ENCODE peak calls at places on chromosome 6, in four cellular contexts. One of them, this sample, is unnamed.

GRCh38 chr6:139262519-139263300 is 29.1 kb downstream of the TXLNB start:
- DNase-seq in HL-60: no peak
- DNase-seq in GM12878: no peak
- DNase-seq in K562: no peak
- DNase-seq in this sample: no peak

GRCh38 chr6:107323133-107323785 is 136.1 kb downstream of the PDSS2 start:
- DNase-seq in GM12878: no peak
- DNase-seq in K562: no peak
- DNase-seq in HL-60: no peak
- DNase-seq in this sample: no peak

GRCh38 chr6:150191809-150192208 is 49.0 kb downstream of the PPP1R14C start:
- DNase-seq in K562: no peak
- DNase-seq in GM12878: no peak
- DNase-seq in HL-60: no peak
- DNase-seq in this sample: no peak

GRCh38 chr6:142845624-142846458 is 99.1 kb downstream of the HIVEP2 start:
- DNase-seq in HL-60: no peak
- DNase-seq in GM12878: no peak
- DNase-seq in K562: no peak
- DNase-seq in this sample: no peak

GRCh38 chr6:10413850-10414765 is 766 bp downstream of the TFAP2A start:
- DNase-seq in K562: no peak
- DNase-seq in GM12878: no peak
- DNase-seq in HL-60: no peak
- DNase-seq in this sample: no peak

GRCh38 chr6:168133186-168133585 is 54.2 kb upstream of the FRMD1 start:
- DNase-seq in K562: no peak
- DNase-seq in HL-60: no peak
- DNase-seq in GM12878: no peak
- DNase-seq in this sample: no peak

GRCh38 chr6:167697316-167697715 is 129.4 kb upstream of the AFDN start:
- DNase-seq in GM12878: no peak
- DNase-seq in K562: no peak
- DNase-seq in HL-60: no peak
- DNase-seq in this sample: no peak

GRCh38 chr6:132669690-132670291 is 10.8 kb upstream of the TAAR1 start:
- DNase-seq in HL-60: peak; percentile 1
- DNase-seq in GM12878: no peak
- DNase-seq in K562: peak; percentile 10
- DNase-seq in this sample: no peak

GRCh38 chr6:72969666-72970065 is 255.6 kb downstream of the KHDC1L start:
- DNase-seq in K562: no peak
- DNase-seq in HL-60: no peak
- DNase-seq in GM12878: no peak
- DNase-seq in this sample: no peak

GRCh38 chr6:119643866-119644265 is 294.3 kb upstream of the MAN1A1 start:
- DNase-seq in GM12878: no peak
- DNase-seq in HL-60: no peak
- DNase-seq in K562: no peak
- DNase-seq in this sample: no peak

GRCh38 chr6:111759836-111760785 is 113.1 kb downstream of the FYN start:
- DNase-seq in GM12878: no peak
- DNase-seq in K562: no peak
- DNase-seq in HL-60: no peak
- DNase-seq in this sample: no peak

GRCh38 chr6:4185419-4185818 is 50.0 kb upstream of the ECI2 start:
- DNase-seq in HL-60: no peak
- DNase-seq in K562: no peak
- DNase-seq in GM12878: no peak
- DNase-seq in this sample: no peak

GRCh38 chr6:170178561-170179477 is 112.1 kb downstream of the DLL1 start:
- DNase-seq in GM12878: no peak
- DNase-seq in K562: no peak
- DNase-seq in HL-60: no peak
- DNase-seq in this sample: no peak

GRCh38 chr6:118869350-118869749 is 24.6 kb upstream of the ASF1A start:
- DNase-seq in GM12878: no peak
- DNase-seq in HL-60: no peak
- DNase-seq in K562: no peak
- DNase-seq in this sample: no peak

GRCh38 chr6:18168264-18168663 is 13.0 kb downstream of the KDM1B start:
- DNase-seq in GM12878: no peak
- DNase-seq in K562: no peak
- DNase-seq in HL-60: no peak
- DNase-seq in this sample: no peak

GRCh38 chr6:116221067-116221466 is 32.8 kb downstream of the TSPYL4 start:
- DNase-seq in GM12878: no peak
- DNase-seq in K562: no peak
- DNase-seq in HL-60: no peak
- DNase-seq in this sample: no peak

GRCh38 chr6:151440930-151441329 is 11.0 kb downstream of the RMND1 start:
- DNase-seq in HL-60: no peak
- DNase-seq in GM12878: no peak
- DNase-seq in K562: no peak
- DNase-seq in this sample: no peak

GRCh38 chr6:72533601-72534000 is 88.3 kb upstream of the KCNQ5 start:
- DNase-seq in GM12878: no peak
- DNase-seq in K562: no peak
- DNase-seq in HL-60: no peak
- DNase-seq in this sample: no peak

GRCh38 chr6:113930183-113930582 is 40.8 kb downstream of the HDAC2 start:
- DNase-seq in GM12878: no peak
- DNase-seq in K562: no peak
- DNase-seq in HL-60: no peak
- DNase-seq in this sample: no peak

GRCh38 chr6:47047479-47048411 is 5.6 kb upstream of the ADGRF1 start:
- DNase-seq in GM12878: peak; percentile 11
- DNase-seq in K562: peak; percentile 43
- DNase-seq in HL-60: peak; percentile 50
- DNase-seq in this sample: peak; percentile 1

GRCh38 chr6:46191961-46192360 is 21.2 kb upstream of the ENPP5 start:
- DNase-seq in HL-60: no peak
- DNase-seq in GM12878: no peak
- DNase-seq in K562: no peak
- DNase-seq in this sample: no peak

GRCh38 chr6:163962627-163963117 is 548.2 kb downstream of the QKI start:
- DNase-seq in HL-60: no peak
- DNase-seq in GM12878: no peak
- DNase-seq in K562: no peak
- DNase-seq in this sample: no peak

GRCh38 chr6:23145801-23146200 is 576.4 kb downstream of the HDGFL1 start:
- DNase-seq in GM12878: no peak
- DNase-seq in HL-60: no peak
- DNase-seq in K562: no peak
- DNase-seq in this sample: no peak

GRCh38 chr6:169589699-169590257 is 112.1 kb downstream of the WDR27 start:
- DNase-seq in HL-60: no peak
- DNase-seq in K562: no peak
- DNase-seq in GM12878: no peak
- DNase-seq in this sample: no peak

GRCh38 chr6:143279385-143279784 is 171.1 kb downstream of the ADAT2 start:
- DNase-seq in K562: peak; percentile 63
- DNase-seq in GM12878: no peak
- DNase-seq in HL-60: no peak
- DNase-seq in this sample: no peak

GRCh38 chr6:43301081-43301870 is 3.2 kb downstream of the SLC22A7 start:
- DNase-seq in GM12878: no peak
- DNase-seq in HL-60: no peak
- DNase-seq in K562: no peak
- DNase-seq in this sample: no peak

GRCh38 chr6:14108571-14109410 is 8.8 kb upstream of the CD83 start:
- DNase-seq in HL-60: peak; percentile 69
- DNase-seq in GM12878: peak; percentile 97
- DNase-seq in K562: peak; percentile 92
- DNase-seq in this sample: no peak

GRCh38 chr6:140463312-140463710 is 1088.9 kb upstream of the CITED2 start:
- DNase-seq in K562: no peak
- DNase-seq in GM12878: no peak
- DNase-seq in HL-60: no peak
- DNase-seq in this sample: no peak

GRCh38 chr6:156398371-156398770 is 378.8 kb upstream of the ARID1B start:
- DNase-seq in GM12878: no peak
- DNase-seq in K562: no peak
- DNase-seq in HL-60: no peak
- DNase-seq in this sample: no peak

GRCh38 chr6:156391977-156392376 is 385.2 kb upstream of the ARID1B start:
- DNase-seq in HL-60: no peak
- DNase-seq in GM12878: no peak
- DNase-seq in K562: no peak
- DNase-seq in this sample: no peak

GRCh38 chr6:156395276-156395675 is 381.9 kb upstream of the ARID1B start:
- DNase-seq in K562: no peak
- DNase-seq in GM12878: peak; percentile 38
- DNase-seq in HL-60: no peak
- DNase-seq in this sample: no peak

GRCh38 chr6:156396791-156397418 is 380.3 kb upstream of the ARID1B start:
- DNase-seq in GM12878: no peak
- DNase-seq in HL-60: no peak
- DNase-seq in K562: no peak
- DNase-seq in this sample: peak; percentile 27

DNA sequence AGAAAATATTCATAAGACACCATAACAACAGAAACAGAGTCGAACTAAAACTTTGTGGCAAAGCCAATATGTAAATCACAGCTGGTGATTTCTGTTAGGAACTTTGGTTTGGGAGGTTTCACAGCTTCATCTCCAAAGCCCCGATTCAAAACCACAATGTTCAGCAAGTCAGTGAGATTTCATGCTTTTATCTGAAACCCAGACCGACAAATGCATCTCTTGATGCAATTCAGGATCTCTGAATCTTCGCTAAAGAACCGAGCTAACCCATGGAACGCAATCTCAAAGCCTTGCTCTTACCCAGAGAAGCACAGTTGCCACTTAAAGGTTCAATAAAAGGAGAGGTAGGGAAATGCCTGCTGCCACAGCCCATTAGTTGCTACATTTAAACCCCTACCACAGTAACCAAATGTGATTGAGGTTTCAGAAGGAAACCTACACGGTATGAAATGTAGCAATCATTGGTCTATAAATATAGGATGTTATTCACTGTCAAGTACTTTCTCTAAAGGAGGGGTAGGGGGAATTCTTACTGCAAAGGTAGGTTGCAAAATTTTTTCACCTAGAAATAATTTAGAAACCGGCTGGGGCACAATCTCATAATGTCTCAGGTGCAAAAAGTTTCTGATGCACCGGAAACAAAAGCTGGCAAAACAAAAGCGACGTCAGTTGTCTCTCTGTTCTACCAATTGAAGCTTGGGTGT is 381.0 kb upstream of the ARID1B start:
- DNase-seq in K562: no peak
- DNase-seq in HL-60: no peak
- DNase-seq in GM12878: peak; percentile 63
- DNase-seq in this sample: peak; percentile 35
- TF ChIP-seq POLR2AphosphoS5 in K562: no peak
- TF ChIP-seq POLR2AphosphoS5 in HL-60: no peak
- TF ChIP-seq POLR2AphosphoS5 in GM12878: no peak
- TF ChIP-seq POLR2AphosphoS5 in this sample: no peak

DNA sequence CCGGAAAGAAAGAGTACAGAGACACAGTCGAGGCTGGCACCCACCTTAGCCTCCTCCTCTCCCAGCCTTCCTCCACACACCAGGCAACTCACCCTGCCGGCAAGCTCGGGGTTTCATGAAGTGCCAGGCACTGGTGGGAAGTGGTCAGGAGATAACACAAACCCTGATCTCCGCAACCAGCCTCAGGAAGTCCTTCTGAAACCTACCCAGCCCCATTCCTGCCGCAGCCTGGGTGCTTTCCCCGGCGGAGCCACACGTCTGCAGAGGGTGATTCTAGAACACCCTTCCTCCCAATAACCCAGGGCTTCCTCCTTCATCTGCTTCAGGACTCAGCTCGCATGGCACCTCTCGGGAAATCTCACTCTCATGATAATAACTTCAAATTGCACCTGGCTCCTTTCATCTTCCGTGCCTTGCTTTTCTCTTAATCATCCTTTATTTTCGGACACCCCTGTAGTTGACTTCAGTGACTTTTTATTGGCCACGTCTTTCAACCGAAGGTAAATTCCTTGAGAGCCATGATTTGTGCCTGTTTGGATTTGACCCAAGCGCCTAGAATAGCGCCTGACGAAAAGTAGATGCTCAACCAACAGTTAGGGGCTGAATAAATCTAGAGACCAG is 8.7 kb upstream of the HLA-E start:
- DNase-seq in K562: no peak
- DNase-seq in HL-60: no peak
- DNase-seq in GM12878: no peak
- DNase-seq in this sample: no peak
- TF ChIP-seq SPI1 in K562: no peak
- TF ChIP-seq SPI1 in HL-60: no peak
- TF ChIP-seq SPI1 in GM12878: no peak
- TF ChIP-seq SPI1 in this sample: no peak

GRCh38 chr6:53464942-53465460 is 79.9 kb downstream of the GCLC start:
- DNase-seq in K562: no peak
- DNase-seq in HL-60: no peak
- DNase-seq in GM12878: no peak
- DNase-seq in this sample: no peak
- TF ChIP-seq POLR2AphosphoS5 in K562: no peak
- TF ChIP-seq POLR2AphosphoS5 in HL-60: no peak
- TF ChIP-seq POLR2AphosphoS5 in GM12878: no peak
- TF ChIP-seq POLR2AphosphoS5 in this sample: no peak

GRCh38 chr6:34308483-34308882 is 59.7 kb upstream of the SMIM29 start:
- DNase-seq in GM12878: no peak
- DNase-seq in HL-60: no peak
- DNase-seq in K562: no peak
- DNase-seq in this sample: no peak

GRCh38 chr6:34302929-34303328 is 54.1 kb upstream of the SMIM29 start:
- DNase-seq in HL-60: no peak
- DNase-seq in K562: no peak
- DNase-seq in GM12878: no peak
- DNase-seq in this sample: no peak

GRCh38 chr6:34305497-34305896 is 56.7 kb upstream of the SMIM29 start:
- DNase-seq in GM12878: no peak
- DNase-seq in K562: no peak
- DNase-seq in HL-60: no peak
- DNase-seq in this sample: no peak

GRCh38 chr6:34304164-34304563 is 55.4 kb upstream of the SMIM29 start:
- DNase-seq in GM12878: no peak
- DNase-seq in K562: no peak
- DNase-seq in HL-60: no peak
- DNase-seq in this sample: no peak

DNA sequence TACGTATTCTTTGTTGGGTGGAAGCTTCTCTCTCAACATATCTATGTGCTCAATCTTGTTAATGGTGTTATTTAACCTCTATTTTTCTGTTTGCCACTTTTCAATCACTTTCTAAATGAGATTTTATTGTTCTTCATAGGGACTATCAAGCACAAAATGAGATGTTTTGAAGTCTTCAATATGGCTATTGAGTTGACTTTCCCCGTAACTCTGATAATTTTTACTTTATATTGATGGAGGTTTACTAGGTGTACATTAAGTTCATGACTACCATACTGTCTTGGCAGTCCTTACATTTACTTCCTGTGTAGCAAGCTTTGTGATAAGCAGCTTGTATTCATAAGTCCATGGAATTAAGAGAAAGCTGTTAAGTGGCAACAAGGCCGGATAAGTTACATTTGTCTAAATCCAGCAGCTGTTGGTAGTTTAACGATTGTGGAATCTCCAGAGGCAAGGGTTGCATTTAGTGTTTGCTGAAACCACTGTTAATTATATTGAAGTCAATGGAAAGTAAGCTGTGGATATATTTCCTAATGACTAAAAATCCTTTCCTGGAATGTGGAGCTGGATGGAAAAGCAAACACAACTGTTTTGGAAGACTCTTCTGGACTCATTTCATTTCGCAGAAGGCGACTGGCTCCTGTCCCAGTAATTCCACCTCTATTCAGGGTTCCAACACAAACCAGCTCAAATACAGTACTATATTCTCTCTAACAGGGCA is 57.3 kb upstream of the SMIM29 start:
- DNase-seq in GM12878: no peak
- DNase-seq in K562: peak; percentile 62
- DNase-seq in HL-60: no peak
- DNase-seq in this sample: no peak
- TF ChIP-seq SPI1 in GM12878: no peak
- TF ChIP-seq SPI1 in K562: no peak
- TF ChIP-seq SPI1 in HL-60: no peak
- TF ChIP-seq SPI1 in this sample: no peak